ENCODE peak calls at places on chromosomes 1 and 21, in six cellular contexts. One of them, this sample, is unnamed.

GRCh38 chr1:114128293-114128692 is 25.4 kb downstream of the SYT6 start:
- DNase-seq in PC-3: no peak
- DNase-seq in adrenal gland: no peak
- DNase-seq in sigmoid colon: peak; percentile 53
- DNase-seq in kidney: no peak
- DNase-seq in body of pancreas: no peak
- DNase-seq in this sample: no peak

GRCh38 chr1:1895456-1896333 is 4.8 kb upstream of the GNB1 start:
- DNase-seq in PC-3: no peak
- DNase-seq in adrenal gland: peak; percentile 53
- DNase-seq in sigmoid colon: no peak
- DNase-seq in kidney: peak; percentile 63
- DNase-seq in body of pancreas: no peak
- DNase-seq in this sample: no peak

GRCh38 chr1:6359568-6360496 is 33.7 kb downstream of the ACOT7 start:
- DNase-seq in PC-3: no peak
- DNase-seq in adrenal gland: peak; percentile 55
- DNase-seq in sigmoid colon: peak; percentile 86
- DNase-seq in kidney: peak; percentile 95
- DNase-seq in body of pancreas: peak; percentile 75
- DNase-seq in this sample: peak; percentile 30

GRCh38 chr1:155062151-155062686 is 1.3 kb upstream of the EFNA4 start:
- DNase-seq in PC-3: no peak
- DNase-seq in adrenal gland: peak; percentile 50
- DNase-seq in sigmoid colon: no peak
- DNase-seq in kidney: peak; percentile 84
- DNase-seq in body of pancreas: no peak
- DNase-seq in this sample: no peak

GRCh38 chr1:71049951-71050598 is 2.5 kb upstream of the PTGER3 start:
- DNase-seq in PC-3: peak; percentile 80
- DNase-seq in adrenal gland: no peak
- DNase-seq in sigmoid colon: no peak
- DNase-seq in kidney: no peak
- DNase-seq in body of pancreas: no peak
- DNase-seq in this sample: peak; percentile 57

GRCh38 chr1:207867136-207868081 is 43.5 kb downstream of the CD34 start:
- DNase-seq in PC-3: no peak
- DNase-seq in adrenal gland: peak; percentile 59
- DNase-seq in sigmoid colon: peak; percentile 85
- DNase-seq in kidney: peak; percentile 83
- DNase-seq in body of pancreas: peak; percentile 45
- DNase-seq in this sample: no peak

GRCh38 chr1:30423570-30423969 is 299.8 kb downstream of the MATN1 start:
- DNase-seq in PC-3: no peak
- DNase-seq in adrenal gland: no peak
- DNase-seq in sigmoid colon: peak; percentile 17
- DNase-seq in kidney: no peak
- DNase-seq in body of pancreas: no peak
- DNase-seq in this sample: no peak

GRCh38 chr1:219916257-219916656 is 12.1 kb downstream of the SLC30A10 start:
- DNase-seq in PC-3: no peak
- DNase-seq in adrenal gland: no peak
- DNase-seq in sigmoid colon: no peak
- DNase-seq in kidney: no peak
- DNase-seq in body of pancreas: no peak
- DNase-seq in this sample: no peak

GRCh38 chr1:163144418-163144817 is 58.3 kb downstream of the RGS5 start:
- DNase-seq in PC-3: no peak
- DNase-seq in adrenal gland: no peak
- DNase-seq in sigmoid colon: no peak
- DNase-seq in kidney: no peak
- DNase-seq in body of pancreas: no peak
- DNase-seq in this sample: no peak

GRCh38 chr1:220028496-220028895 is 17.8 kb downstream of the EPRS1 start:
- DNase-seq in PC-3: no peak
- DNase-seq in adrenal gland: no peak
- DNase-seq in sigmoid colon: no peak
- DNase-seq in kidney: no peak
- DNase-seq in body of pancreas: no peak
- DNase-seq in this sample: no peak

GRCh38 chr1:234755449-234755863 is 145.5 kb upstream of the IRF2BP2 start:
- DNase-seq in PC-3: no peak
- DNase-seq in adrenal gland: peak; percentile 83
- DNase-seq in sigmoid colon: peak; percentile 90
- DNase-seq in kidney: peak; percentile 89
- DNase-seq in body of pancreas: peak; percentile 78
- DNase-seq in this sample: no peak

GRCh38 chr1:246497331-246497915 is 9.7 kb downstream of the SMYD3 start:
- DNase-seq in PC-3: peak; percentile 92
- DNase-seq in adrenal gland: no peak
- DNase-seq in sigmoid colon: no peak
- DNase-seq in kidney: no peak
- DNase-seq in body of pancreas: no peak
- DNase-seq in this sample: peak; percentile 59

GRCh38 chr21:46081022-46081861 is 16.7 kb upstream of the COL6A2 start:
- DNase-seq in PC-3: peak; percentile 55
- DNase-seq in adrenal gland: no peak
- DNase-seq in sigmoid colon: peak; percentile 66
- DNase-seq in kidney: peak; percentile 63
- DNase-seq in body of pancreas: peak; percentile 7
- DNase-seq in this sample: no peak

GRCh38 chr1:5364591-5364990 is 627.6 kb downstream of the NPHP4 start:
- DNase-seq in PC-3: no peak
- DNase-seq in adrenal gland: no peak
- DNase-seq in sigmoid colon: peak; percentile 28
- DNase-seq in kidney: no peak
- DNase-seq in body of pancreas: no peak
- DNase-seq in this sample: no peak

GRCh38 chr1:8439015-8439702 is 121.2 kb downstream of the SLC45A1 start:
- DNase-seq in PC-3: no peak
- DNase-seq in adrenal gland: peak; percentile 62
- DNase-seq in sigmoid colon: peak; percentile 92
- DNase-seq in kidney: peak; percentile 90
- DNase-seq in body of pancreas: peak; percentile 59
- DNase-seq in this sample: peak; percentile 36

GRCh38 chr1:160858127-160858909 is 4.4 kb downstream of the CD244 start:
- DNase-seq in PC-3: no peak
- DNase-seq in adrenal gland: no peak
- DNase-seq in sigmoid colon: no peak
- DNase-seq in kidney: no peak
- DNase-seq in body of pancreas: no peak
- DNase-seq in this sample: no peak

GRCh38 chr1:160862151-160863061 is at the start of gene CD244:
- DNase-seq in PC-3: peak; percentile 64
- DNase-seq in adrenal gland: no peak
- DNase-seq in sigmoid colon: no peak
- DNase-seq in kidney: no peak
- DNase-seq in body of pancreas: no peak
- DNase-seq in this sample: no peak

GRCh38 chr1:160863422-160864131 is 890 bp upstream of the CD244 start:
- DNase-seq in PC-3: no peak
- DNase-seq in adrenal gland: no peak
- DNase-seq in sigmoid colon: no peak
- DNase-seq in kidney: no peak
- DNase-seq in body of pancreas: no peak
- DNase-seq in this sample: no peak

GRCh38 chr1:160859166-160859565 is 3.5 kb downstream of the CD244 start:
- DNase-seq in PC-3: no peak
- DNase-seq in adrenal gland: no peak
- DNase-seq in sigmoid colon: no peak
- DNase-seq in kidney: no peak
- DNase-seq in body of pancreas: no peak
- DNase-seq in this sample: no peak

DNA sequence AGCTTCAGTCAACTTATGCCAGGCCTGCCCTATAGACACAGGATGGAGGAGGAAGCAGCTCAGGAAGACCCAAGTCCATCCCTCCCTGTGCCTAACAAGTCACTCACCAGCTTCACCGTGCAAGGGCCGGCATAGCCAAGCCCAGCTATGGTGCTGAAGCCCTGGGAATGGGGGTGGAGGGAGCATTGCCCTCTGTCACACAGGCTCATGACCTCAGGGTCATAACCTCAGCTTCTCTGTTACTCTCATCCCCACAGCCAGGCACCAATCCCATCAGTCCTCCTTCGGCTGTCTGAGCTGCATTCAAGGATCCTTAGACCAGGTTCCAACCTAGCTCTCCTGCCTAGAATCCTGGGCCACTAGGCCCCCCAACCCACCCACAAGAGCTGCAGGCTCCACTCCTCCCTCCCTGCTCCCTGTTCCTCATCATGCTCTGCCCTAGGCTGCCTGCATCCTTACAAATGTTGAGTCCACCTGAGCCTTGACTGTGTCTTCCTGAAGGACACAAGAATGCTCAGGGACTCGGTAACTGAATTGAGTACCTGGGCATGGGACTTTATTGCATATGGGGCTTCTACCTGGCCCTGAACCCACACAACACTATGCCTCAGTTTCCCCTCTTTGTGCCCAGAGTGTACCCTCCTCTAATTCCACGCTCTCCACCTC is 1.7 kb downstream of the CD244 start:
- DNase-seq in PC-3: no peak
- DNase-seq in adrenal gland: no peak
- DNase-seq in sigmoid colon: no peak
- DNase-seq in kidney: no peak
- DNase-seq in body of pancreas: no peak
- DNase-seq in this sample: no peak
- TF ChIP-seq CTCF in PC-3: no peak
- TF ChIP-seq CTCF in adrenal gland: no peak
- TF ChIP-seq CTCF in sigmoid colon: no peak
- TF ChIP-seq CTCF in kidney: no peak
- TF ChIP-seq CTCF in body of pancreas: no peak
- TF ChIP-seq CTCF in this sample: no peak

DNA sequence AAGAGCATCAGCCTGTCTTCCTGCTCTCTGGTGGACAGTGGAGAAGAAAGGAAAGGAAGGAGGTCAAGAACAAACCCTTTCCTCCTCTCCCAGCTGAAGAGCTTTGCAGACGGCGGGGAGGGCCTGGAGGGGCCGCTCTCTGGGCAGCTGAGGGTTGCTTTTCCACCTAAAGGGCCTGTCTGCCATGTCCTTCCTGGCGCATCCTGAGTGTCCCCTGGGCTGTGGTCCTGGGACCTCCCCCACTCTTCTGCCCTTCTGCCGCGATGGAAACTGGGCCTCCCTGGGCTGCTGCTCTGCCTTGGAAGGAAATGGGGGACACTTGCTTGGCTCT is 107.0 kb downstream of the ETS2 start:
- DNase-seq in PC-3: no peak
- DNase-seq in adrenal gland: no peak
- DNase-seq in sigmoid colon: no peak
- DNase-seq in kidney: no peak
- DNase-seq in body of pancreas: no peak
- DNase-seq in this sample: no peak
- H3K27ac ChIP-seq in PC-3: peak overlapping the region; percentile 66
- H3K27ac ChIP-seq in adrenal gland: peak overlapping the region; percentile 61
- H3K27ac ChIP-seq in sigmoid colon: peak overlapping the region; percentile 82
- H3K27ac ChIP-seq in kidney: peak overlapping the region; percentile 85
- H3K27ac ChIP-seq in body of pancreas: peak overlapping the region; percentile 80
- H3K27ac ChIP-seq in this sample: peak overlapping the region; percentile 93

GRCh38 chr1:116881879-116882520 is 27.7 kb upstream of the PTGFRN start:
- DNase-seq in PC-3: peak; percentile 39
- DNase-seq in adrenal gland: no peak
- DNase-seq in sigmoid colon: peak; percentile 85
- DNase-seq in kidney: no peak
- DNase-seq in body of pancreas: peak; percentile 73
- DNase-seq in this sample: peak; percentile 67
- TF ChIP-seq CTCF in PC-3: peak; percentile 51
- TF ChIP-seq CTCF in adrenal gland: peak; percentile 21
- TF ChIP-seq CTCF in sigmoid colon: no peak
- TF ChIP-seq CTCF in kidney: no peak
- TF ChIP-seq CTCF in body of pancreas: peak; percentile 64
- TF ChIP-seq CTCF in this sample: no peak

GRCh38 chr1:74419611-74420010 is 92.8 kb downstream of the LRRC53 start:
- DNase-seq in PC-3: no peak
- DNase-seq in adrenal gland: no peak
- DNase-seq in sigmoid colon: no peak
- DNase-seq in kidney: no peak
- DNase-seq in body of pancreas: no peak
- DNase-seq in this sample: no peak

GRCh38 chr1:74415935-74416334 is 96.5 kb downstream of the LRRC53 start:
- DNase-seq in PC-3: no peak
- DNase-seq in adrenal gland: no peak
- DNase-seq in sigmoid colon: no peak
- DNase-seq in kidney: no peak
- DNase-seq in body of pancreas: no peak
- DNase-seq in this sample: no peak

GRCh38 chr1:74423476-74423875 is 88.9 kb downstream of the LRRC53 start:
- DNase-seq in PC-3: no peak
- DNase-seq in adrenal gland: no peak
- DNase-seq in sigmoid colon: no peak
- DNase-seq in kidney: no peak
- DNase-seq in body of pancreas: no peak
- DNase-seq in this sample: no peak

GRCh38 chr1:74422379-74423155 is 89.8 kb downstream of the LRRC53 start:
- DNase-seq in PC-3: peak; percentile 17
- DNase-seq in adrenal gland: no peak
- DNase-seq in sigmoid colon: no peak
- DNase-seq in kidney: no peak
- DNase-seq in body of pancreas: no peak
- DNase-seq in this sample: no peak

DNA sequence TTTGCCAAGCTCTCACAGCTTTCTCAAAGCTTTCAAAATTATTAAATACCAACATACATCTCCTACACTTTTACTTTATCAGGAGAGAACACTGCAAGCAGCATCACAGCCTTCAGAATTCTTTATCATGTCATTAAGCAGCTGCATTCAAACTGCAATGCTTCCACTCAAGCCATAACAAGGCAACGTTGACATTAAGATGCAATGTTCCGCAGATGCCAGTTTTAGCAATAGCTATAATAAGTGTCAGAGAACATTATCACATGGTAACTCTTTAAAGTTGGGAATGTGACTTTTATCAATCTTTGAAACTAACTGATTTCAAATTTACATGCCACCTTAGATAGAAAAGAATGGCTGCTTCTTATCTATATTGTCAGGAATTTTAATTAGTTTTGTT is 91.9 kb downstream of the LRRC53 start:
- DNase-seq in PC-3: no peak
- DNase-seq in adrenal gland: no peak
- DNase-seq in sigmoid colon: no peak
- DNase-seq in kidney: no peak
- DNase-seq in body of pancreas: no peak
- DNase-seq in this sample: no peak
- H3K27ac ChIP-seq in PC-3: no peak overlapping the region
- H3K27ac ChIP-seq in adrenal gland: no peak overlapping the region
- H3K27ac ChIP-seq in sigmoid colon: no peak overlapping the region
- H3K27ac ChIP-seq in kidney: no peak overlapping the region
- H3K27ac ChIP-seq in body of pancreas: no peak overlapping the region
- H3K27ac ChIP-seq in this sample: no peak overlapping the region